ENCODE peak calls at places on chromosomes 5 and 9, in eight cellular contexts. C, M, D, R, L, N, W and Z are unnamed samples. For H3K4me1, the result is how much of the 10 kb centered on the place peaks cover.

GRCh38 chr9:113523421-113524141 is 60.1 kb downstream of the RGS3 start:
- DNase-seq in C (no peak), M (peak), D (no peak), R (peak), L (peak), N (peak), W (peak), Z (no peak)

GRCh38 chr5:101929628-101930027 is 366.5 kb downstream of the SLCO4C1 start:
- DNase-seq in C (no peak), M (no peak), D (no peak), R (no peak), L (no peak), N (no peak), W (no peak), Z (no peak)

GRCh38 chr5:32500206-32500605 is 55.7 kb upstream of the ZFR start:
- DNase-seq in C (no peak), M (no peak), D (no peak), R (no peak), L (no peak), N (no peak), W (no peak), Z (no peak)

GRCh38 chr5:9192286-9192685 is 353.6 kb downstream of the SEMA5A start:
- DNase-seq in C (no peak), M (no peak), D (no peak), R (no peak), L (no peak), N (no peak), W (no peak), Z (no peak)

GRCh38 chr5:65663804-65664521 is 39.1 kb downstream of the SHLD3 start:
- DNase-seq in C (peak), M (no peak), D (no peak), R (peak), L (no peak), N (no peak), W (peak), Z (no peak)

GRCh38 chr9:126773004-126773607 is 31.7 kb upstream of the ZBTB43 start:
- DNase-seq in C (no peak), M (no peak), D (no peak), R (peak), L (no peak), N (no peak), W (peak), Z (no peak)

GRCh38 chr9:35910613-35911488 is 1.6 kb downstream of the SPAAR start:
- DNase-seq in C (peak), M (peak), D (no peak), R (peak), L (peak), N (peak), W (peak), Z (no peak)

GRCh38 chr5:135434591-135435466 is 12.3 kb downstream of the DCANP1 start:
- DNase-seq in C (no peak), M (no peak), D (no peak), R (no peak), L (no peak), N (no peak), W (peak), Z (no peak)

GRCh38 chr9:3824062-3824461 is 298.3 kb upstream of the RFX3 start:
- DNase-seq in C (no peak), M (no peak), D (no peak), R (no peak), L (no peak), N (no peak), W (peak), Z (no peak)

GRCh38 chr5:149596712-149597111 is 15.4 kb downstream of the ARHGEF37 start:
- DNase-seq in C (no peak), M (no peak), D (no peak), R (no peak), L (no peak), N (no peak), W (no peak), Z (peak)

GRCh38 chr9:5629312-5630037 is 568 bp downstream of the RIC1 start:
- DNase-seq in C (peak), M (no peak), D (no peak), R (peak), L (peak), N (peak), W (peak), Z (no peak)

GRCh38 chr9:130933114-130934046 is 5.7 kb downstream of the FIBCD1 start:
- DNase-seq in C (no peak), M (no peak), D (no peak), R (peak), L (no peak), N (no peak), W (peak), Z (no peak)

GRCh38 chr9:111251453-111251837 is 78.6 kb downstream of the OR2K2 start:
- DNase-seq in C (no peak), M (no peak), D (no peak), R (no peak), L (no peak), N (no peak), W (no peak), Z (no peak)

GRCh38 chr5:33556330-33557328 is 115.9 kb downstream of the TARS1 start:
- DNase-seq in C (no peak), M (no peak), D (no peak), R (no peak), L (no peak), N (no peak), W (no peak), Z (no peak)

GRCh38 chr5:65548281-65548680 is 14.7 kb downstream of the CENPK start:
- DNase-seq in C (no peak), M (no peak), D (no peak), R (no peak), L (no peak), N (no peak), W (no peak), Z (no peak)

GRCh38 chr9:132154925-132155324 is 6.9 kb upstream of the NTNG2 start:
- DNase-seq in C (no peak), M (no peak), D (no peak), R (no peak), L (no peak), N (no peak), W (no peak), Z (no peak)

GRCh38 chr5:164962302-164962961 is 1457.0 kb downstream of the MAT2B start:
- DNase-seq in C (no peak), M (no peak), D (no peak), R (no peak), L (no peak), N (no peak), W (no peak), Z (no peak)

GRCh38 chr9:111516061-111516465 is 8.9 kb upstream of the ZNF483 start:
- DNase-seq in C (no peak), M (no peak), D (no peak), R (no peak), L (no peak), N (no peak), W (no peak), Z (no peak)

GRCh38 chr5:157100140-157100679 is 8.6 kb downstream of the HAVCR2 start:
- DNase-seq in C (no peak), M (no peak), D (no peak), R (no peak), L (no peak), N (peak), W (peak), Z (no peak)

GRCh38 chr9:25517701-25518100 is 160.5 kb downstream of the TUSC1 start:
- DNase-seq in C (no peak), M (no peak), D (no peak), R (no peak), L (no peak), N (no peak), W (no peak), Z (no peak)

GRCh38 chr9:131618071-131618479 is 72.8 kb downstream of the PRRT1B start:
- DNase-seq in C (peak), M (no peak), D (no peak), R (peak), L (no peak), N (peak), W (no peak), Z (no peak)

GRCh38 chr9:974064-974992 is 2.1 kb upstream of the DMRT3 start:
- DNase-seq in C (no peak), M (no peak), D (no peak), R (no peak), L (no peak), N (no peak), W (no peak), Z (no peak)

GRCh38 chr5:160367261-160367660 is 3.2 kb downstream of the C1QTNF2 start:
- DNase-seq in C (no peak), M (no peak), D (no peak), R (no peak), L (no peak), N (no peak), W (no peak), Z (no peak)

GRCh38 chr9:123997665-123998277 is 13.8 kb upstream of the LHX2 start:
- DNase-seq in C (no peak), M (peak), D (no peak), R (no peak), L (peak), N (peak), W (no peak), Z (no peak)

GRCh38 chr9:121321039-121321503 is 49.0 kb downstream of the STOM start:
- DNase-seq in C (no peak), M (no peak), D (no peak), R (no peak), L (no peak), N (no peak), W (no peak), Z (no peak)

GRCh38 chr9:134224827-134225154 is 60.4 kb upstream of the RNU6ATAC start:
- DNase-seq in C (no peak), M (no peak), D (no peak), R (no peak), L (no peak), N (peak), W (no peak), Z (no peak)
- H3K4me1 ChIP-seq in C (under half), M (half or more), D (under half), R (under half), L (under half), N (under half), W (under half), Z (under half)

GRCh38 chr5:180797256-180798192 is 5.1 kb downstream of the MGAT1 start:
- DNase-seq in C (no peak), M (no peak), D (no peak), R (no peak), L (no peak), N (no peak), W (no peak), Z (no peak)
- H3K4me1 ChIP-seq in C (under half), M (half or more), D (half or more), R (under half), L (under half), N (under half), W (half or more), Z (under half)

GRCh38 chr5:6485441-6485840 is 36.8 kb downstream of the UBE2QL1 start:
- DNase-seq in C (no peak), M (no peak), D (no peak), R (no peak), L (no peak), N (no peak), W (no peak), Z (no peak)
- H3K4me1 ChIP-seq in C (under half), M (under half), D (under half), R (under half), L (under half), N (under half), W (under half), Z (under half)

GRCh38 chr5:150791536-150791935 is 13.0 kb downstream of the SMIM3 start:
- DNase-seq in C (no peak), M (no peak), D (no peak), R (no peak), L (no peak), N (no peak), W (peak), Z (no peak)

GRCh38 chr5:150787659-150788058 is 9.1 kb downstream of the SMIM3 start:
- DNase-seq in C (no peak), M (no peak), D (no peak), R (no peak), L (no peak), N (no peak), W (no peak), Z (no peak)

GRCh38 chr5:150789431-150789830 is 10.9 kb downstream of the SMIM3 start:
- DNase-seq in C (no peak), M (no peak), D (no peak), R (no peak), L (no peak), N (no peak), W (no peak), Z (no peak)

GRCh38 chr5:150789943-150790611 is 11.5 kb downstream of the SMIM3 start:
- DNase-seq in C (no peak), M (no peak), D (peak), R (peak), L (no peak), N (peak), W (peak), Z (peak)

DNA sequence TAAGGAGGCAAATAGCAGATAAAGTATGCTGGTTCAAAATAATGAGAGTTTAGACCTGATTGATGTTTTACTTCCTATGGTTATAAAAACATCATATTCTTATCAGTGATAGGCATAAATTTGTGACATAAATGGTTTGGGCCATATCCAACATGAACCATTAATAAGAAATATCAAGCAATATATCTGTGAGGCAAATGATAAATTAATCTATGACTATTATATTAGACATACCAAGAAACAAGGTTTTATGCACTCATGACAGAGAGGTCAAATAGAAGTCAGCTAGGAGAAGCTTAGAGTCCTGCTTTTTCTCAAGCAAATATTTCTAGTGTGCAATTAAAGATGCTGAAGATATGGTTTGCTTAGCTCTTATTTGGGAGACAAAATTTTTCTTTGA is 10.4 kb downstream of the SMIM3 start:
- DNase-seq in C (no peak), M (no peak), D (no peak), R (no peak), L (no peak), N (no peak), W (no peak), Z (no peak)
- H3K4me1 ChIP-seq in C (under half), M (half or more), D (half or more), R (under half), L (under half), N (under half), W (under half), Z (half or more)

GRCh38 chr5:43014522-43014921 is 25.6 kb downstream of the ANXA2R start:
- DNase-seq in C (no peak), M (no peak), D (no peak), R (no peak), L (no peak), N (no peak), W (no peak), Z (no peak)
- H3K4me1 ChIP-seq in C (under half), M (half or more), D (under half), R (under half), L (under half), N (under half), W (under half), Z (under half)

GRCh38 chr5:173917788-173918786 is 29.9 kb downstream of the CPEB4 start:
- DNase-seq in C (peak), M (peak), D (no peak), R (peak), L (peak), N (peak), W (peak), Z (no peak)
- H3K4me1 ChIP-seq in C (half or more), M (half or more), D (half or more), R (under half), L (under half), N (under half), W (under half), Z (half or more)

GRCh38 chr9:94916956-94917355 is 190.5 kb downstream of the AOPEP start:
- DNase-seq in C (no peak), M (no peak), D (no peak), R (peak), L (no peak), N (no peak), W (no peak), Z (no peak)
- H3K4me1 ChIP-seq in C (half or more), M (under half), D (half or more), R (half or more), L (under half), N (under half), W (half or more), Z (under half)

GRCh38 chr9:12817702-12818101 is 42.9 kb downstream of the LURAP1L start:
- DNase-seq in C (no peak), M (no peak), D (no peak), R (peak), L (peak), N (no peak), W (peak), Z (no peak)
- H3K4me1 ChIP-seq in C (under half), M (under half), D (half or more), R (under half), L (under half), N (under half), W (half or more), Z (under half)